ENCODE peak calls at places on chromosomes 2 and 18, in ten cellular contexts. One of them, this sample, is unnamed. For H3K4me1, the result is how much of the 10 kb centered on the place peaks cover.

GRCh38 chr2:141055526-141055925 is 1075.3 kb downstream of the LRP1B start:
- DNase-seq in BE2C: no peak
- DNase-seq in cardiac muscle cell: no peak
- DNase-seq in kidney: no peak
- DNase-seq in CD8-positive, alpha-beta T cell: no peak
- DNase-seq in H9: no peak
- DNase-seq in GM23338: no peak
- DNase-seq in hepatocyte: no peak
- DNase-seq in astrocyte: peak
- DNase-seq in body of pancreas: no peak
- DNase-seq in this sample: no peak

GRCh38 chr2:194166818-194167217 is 1490.2 kb upstream of the SLC39A10 start:
- DNase-seq in cardiac muscle cell: peak
- DNase-seq in CD8-positive, alpha-beta T cell: no peak
- DNase-seq in H9: no peak
- DNase-seq in GM23338: peak
- DNase-seq in hepatocyte: peak
- DNase-seq in BE2C: peak
- DNase-seq in body of pancreas: no peak
- DNase-seq in kidney: no peak
- DNase-seq in astrocyte: peak
- DNase-seq in this sample: peak

GRCh38 chr2:170162261-170162612 is 15.7 kb upstream of the MYO3B start:
- DNase-seq in body of pancreas: no peak
- DNase-seq in GM23338: no peak
- DNase-seq in H9: no peak
- DNase-seq in BE2C: no peak
- DNase-seq in kidney: no peak
- DNase-seq in cardiac muscle cell: no peak
- DNase-seq in CD8-positive, alpha-beta T cell: no peak
- DNase-seq in hepatocyte: no peak
- DNase-seq in astrocyte: peak
- DNase-seq in this sample: no peak

GRCh38 chr2:40209728-40210127 is 242.2 kb downstream of the SLC8A1 start:
- DNase-seq in kidney: no peak
- DNase-seq in body of pancreas: no peak
- DNase-seq in astrocyte: no peak
- DNase-seq in cardiac muscle cell: no peak
- DNase-seq in GM23338: no peak
- DNase-seq in H9: no peak
- DNase-seq in hepatocyte: no peak
- DNase-seq in BE2C: no peak
- DNase-seq in CD8-positive, alpha-beta T cell: no peak
- DNase-seq in this sample: no peak

GRCh38 chr2:55431982-55432627 is 12.4 kb upstream of the CCDC88A start:
- DNase-seq in BE2C: no peak
- DNase-seq in GM23338: peak
- DNase-seq in body of pancreas: no peak
- DNase-seq in astrocyte: peak
- DNase-seq in H9: no peak
- DNase-seq in CD8-positive, alpha-beta T cell: no peak
- DNase-seq in cardiac muscle cell: no peak
- DNase-seq in hepatocyte: peak
- DNase-seq in kidney: no peak
- DNase-seq in this sample: no peak

GRCh38 chr2:69305712-69306611 is 81.1 kb downstream of the GFPT1 start:
- DNase-seq in kidney: no peak
- DNase-seq in astrocyte: no peak
- DNase-seq in H9: peak
- DNase-seq in body of pancreas: no peak
- DNase-seq in hepatocyte: peak
- DNase-seq in cardiac muscle cell: no peak
- DNase-seq in BE2C: no peak
- DNase-seq in GM23338: peak
- DNase-seq in CD8-positive, alpha-beta T cell: no peak
- DNase-seq in this sample: no peak

GRCh38 chr18:3771121-3771971 is 321.4 kb downstream of the TGIF1 start:
- DNase-seq in cardiac muscle cell: peak
- DNase-seq in CD8-positive, alpha-beta T cell: peak
- DNase-seq in body of pancreas: peak
- DNase-seq in BE2C: peak
- DNase-seq in astrocyte: peak
- DNase-seq in kidney: peak
- DNase-seq in hepatocyte: peak
- DNase-seq in H9: peak
- DNase-seq in GM23338: peak
- DNase-seq in this sample: peak

GRCh38 chr2:16973586-16974274 is 308.1 kb upstream of the CYRIA start:
- DNase-seq in H9: no peak
- DNase-seq in GM23338: no peak
- DNase-seq in hepatocyte: no peak
- DNase-seq in kidney: no peak
- DNase-seq in CD8-positive, alpha-beta T cell: no peak
- DNase-seq in body of pancreas: no peak
- DNase-seq in BE2C: no peak
- DNase-seq in astrocyte: peak
- DNase-seq in cardiac muscle cell: no peak
- DNase-seq in this sample: no peak

GRCh38 chr18:79905389-79905911 is 46.0 kb downstream of the SLC66A2 start:
- DNase-seq in astrocyte: peak
- DNase-seq in kidney: peak
- DNase-seq in hepatocyte: no peak
- DNase-seq in GM23338: no peak
- DNase-seq in cardiac muscle cell: no peak
- DNase-seq in body of pancreas: no peak
- DNase-seq in BE2C: no peak
- DNase-seq in H9: peak
- DNase-seq in CD8-positive, alpha-beta T cell: no peak
- DNase-seq in this sample: no peak

GRCh38 chr2:64650257-64650656 is 3.5 kb downstream of the SERTAD2 start:
- DNase-seq in astrocyte: no peak
- DNase-seq in H9: no peak
- DNase-seq in cardiac muscle cell: no peak
- DNase-seq in CD8-positive, alpha-beta T cell: no peak
- DNase-seq in GM23338: no peak
- DNase-seq in kidney: no peak
- DNase-seq in body of pancreas: no peak
- DNase-seq in hepatocyte: no peak
- DNase-seq in BE2C: no peak
- DNase-seq in this sample: no peak

GRCh38 chr2:64650722-64651338 is 2.9 kb downstream of the SERTAD2 start:
- DNase-seq in body of pancreas: peak
- DNase-seq in GM23338: no peak
- DNase-seq in cardiac muscle cell: no peak
- DNase-seq in astrocyte: no peak
- DNase-seq in hepatocyte: peak
- DNase-seq in H9: no peak
- DNase-seq in BE2C: no peak
- DNase-seq in CD8-positive, alpha-beta T cell: no peak
- DNase-seq in kidney: no peak
- DNase-seq in this sample: peak

GRCh38 chr2:64653174-64654062 is at the start of gene SERTAD2:
- DNase-seq in body of pancreas: peak
- DNase-seq in kidney: peak
- DNase-seq in BE2C: peak
- DNase-seq in hepatocyte: peak
- DNase-seq in GM23338: peak
- DNase-seq in cardiac muscle cell: peak
- DNase-seq in astrocyte: peak
- DNase-seq in H9: peak
- DNase-seq in CD8-positive, alpha-beta T cell: peak
- DNase-seq in this sample: peak

GRCh38 chr2:64652231-64653173 is 1.2 kb downstream of the SERTAD2 start:
- DNase-seq in CD8-positive, alpha-beta T cell: no peak
- DNase-seq in BE2C: no peak
- DNase-seq in kidney: no peak
- DNase-seq in hepatocyte: peak
- DNase-seq in body of pancreas: peak
- DNase-seq in H9: no peak
- DNase-seq in astrocyte: peak
- DNase-seq in GM23338: peak
- DNase-seq in cardiac muscle cell: peak
- DNase-seq in this sample: peak

DNA sequence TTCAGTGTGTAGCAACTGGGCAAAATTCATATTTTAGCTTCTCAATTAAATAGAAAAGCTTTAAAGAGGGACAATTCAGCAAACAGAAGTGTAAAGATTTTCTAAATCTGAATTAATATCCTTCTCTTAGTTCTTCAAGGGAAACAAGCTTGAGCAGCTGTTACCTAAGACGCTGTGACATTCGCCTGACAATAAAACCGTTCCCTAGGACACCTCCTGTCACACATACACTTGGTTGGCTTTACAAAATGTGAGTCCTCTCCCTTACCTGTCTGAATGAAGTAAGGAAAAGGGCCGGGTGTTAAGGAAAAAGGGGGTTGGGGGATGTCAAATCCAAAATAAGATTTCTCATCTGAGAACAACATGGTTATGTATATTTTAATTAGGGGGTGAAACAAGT is 2.1 kb downstream of the SERTAD2 start:
- DNase-seq in GM23338: no peak
- DNase-seq in hepatocyte: peak
- DNase-seq in body of pancreas: no peak
- DNase-seq in H9: no peak
- DNase-seq in cardiac muscle cell: no peak
- DNase-seq in CD8-positive, alpha-beta T cell: no peak
- DNase-seq in BE2C: no peak
- DNase-seq in astrocyte: no peak
- DNase-seq in kidney: no peak
- DNase-seq in this sample: no peak
- H3K4me1 ChIP-seq in GM23338: under half
- H3K4me1 ChIP-seq in hepatocyte: half or more
- H3K4me1 ChIP-seq in body of pancreas: half or more
- H3K4me1 ChIP-seq in H9: under half
- H3K4me1 ChIP-seq in cardiac muscle cell: half or more
- H3K4me1 ChIP-seq in CD8-positive, alpha-beta T cell: half or more
- H3K4me1 ChIP-seq in BE2C: under half
- H3K4me1 ChIP-seq in astrocyte: under half
- H3K4me1 ChIP-seq in kidney: under half
- H3K4me1 ChIP-seq in this sample: half or more

DNA sequence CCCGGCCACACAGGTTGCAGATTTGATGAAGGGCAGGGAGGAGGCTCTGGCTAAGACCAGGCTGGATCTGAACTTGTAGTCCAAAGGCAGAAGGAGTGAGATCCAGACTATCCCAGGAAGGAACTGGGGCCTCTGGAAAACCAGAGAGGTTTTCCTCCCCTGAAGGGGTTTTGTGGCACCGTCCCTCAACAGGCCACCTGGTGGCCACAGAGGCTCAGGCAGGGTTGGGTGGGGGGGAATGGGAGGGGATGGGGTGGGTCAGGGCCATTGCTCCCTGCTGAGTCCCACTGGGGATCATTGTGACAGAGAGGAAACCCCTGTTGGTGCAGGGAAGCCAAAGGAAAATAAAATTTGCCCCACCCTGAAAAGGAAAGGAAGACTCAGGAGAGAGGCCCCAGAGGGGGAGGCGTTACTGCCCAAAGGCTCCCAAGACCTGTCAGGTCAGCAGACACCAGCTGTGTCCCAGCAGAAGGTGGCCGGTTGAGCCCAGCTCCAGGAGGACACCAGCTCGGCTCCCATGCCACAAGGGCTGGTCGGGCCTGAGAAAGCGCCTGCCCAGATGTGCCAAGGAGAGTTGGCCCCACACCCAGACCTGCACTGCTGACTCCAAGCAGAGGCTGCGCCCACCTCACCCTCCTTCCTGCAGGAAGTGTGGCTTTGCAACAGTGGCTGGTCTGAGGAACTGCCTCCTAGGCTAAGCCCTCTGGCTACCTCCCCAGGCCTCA is 37.3 kb upstream of the PTMA start:
- DNase-seq in body of pancreas: no peak
- DNase-seq in H9: peak
- DNase-seq in astrocyte: no peak
- DNase-seq in cardiac muscle cell: peak
- DNase-seq in CD8-positive, alpha-beta T cell: no peak
- DNase-seq in BE2C: no peak
- DNase-seq in hepatocyte: peak
- DNase-seq in kidney: peak
- DNase-seq in GM23338: peak
- DNase-seq in this sample: no peak
- TF ChIP-seq CTCF in body of pancreas: no peak
- TF ChIP-seq CTCF in H9: peak
- TF ChIP-seq CTCF in astrocyte: no peak
- TF ChIP-seq CTCF in cardiac muscle cell: peak
- TF ChIP-seq CTCF in CD8-positive, alpha-beta T cell: peak
- TF ChIP-seq CTCF in BE2C: peak
- TF ChIP-seq CTCF in hepatocyte: peak
- TF ChIP-seq CTCF in kidney: no peak
- TF ChIP-seq CTCF in GM23338: no peak
- TF ChIP-seq CTCF in this sample: peak

GRCh38 chr2:38173690-38174089 is 97.7 kb upstream of the CYP1B1 start:
- DNase-seq in CD8-positive, alpha-beta T cell: no peak
- DNase-seq in kidney: no peak
- DNase-seq in astrocyte: no peak
- DNase-seq in cardiac muscle cell: no peak
- DNase-seq in H9: no peak
- DNase-seq in body of pancreas: no peak
- DNase-seq in hepatocyte: no peak
- DNase-seq in GM23338: no peak
- DNase-seq in BE2C: no peak
- DNase-seq in this sample: no peak

GRCh38 chr2:38171208-38171858 is 95.4 kb upstream of the CYP1B1 start:
- DNase-seq in CD8-positive, alpha-beta T cell: no peak
- DNase-seq in astrocyte: no peak
- DNase-seq in kidney: no peak
- DNase-seq in H9: no peak
- DNase-seq in BE2C: no peak
- DNase-seq in cardiac muscle cell: no peak
- DNase-seq in GM23338: no peak
- DNase-seq in hepatocyte: no peak
- DNase-seq in body of pancreas: no peak
- DNase-seq in this sample: no peak

GRCh38 chr2:38174646-38175096 is 98.7 kb upstream of the CYP1B1 start:
- DNase-seq in GM23338: no peak
- DNase-seq in kidney: no peak
- DNase-seq in astrocyte: peak
- DNase-seq in CD8-positive, alpha-beta T cell: no peak
- DNase-seq in BE2C: no peak
- DNase-seq in cardiac muscle cell: no peak
- DNase-seq in hepatocyte: peak
- DNase-seq in H9: no peak
- DNase-seq in body of pancreas: no peak
- DNase-seq in this sample: no peak

GRCh38 chr2:38176619-38177021 is 100.7 kb upstream of the CYP1B1 start:
- DNase-seq in BE2C: no peak
- DNase-seq in kidney: no peak
- DNase-seq in astrocyte: peak
- DNase-seq in hepatocyte: no peak
- DNase-seq in GM23338: no peak
- DNase-seq in CD8-positive, alpha-beta T cell: no peak
- DNase-seq in H9: no peak
- DNase-seq in cardiac muscle cell: no peak
- DNase-seq in body of pancreas: no peak
- DNase-seq in this sample: no peak

GRCh38 chr2:38174131-38174530 is 98.2 kb upstream of the CYP1B1 start:
- DNase-seq in astrocyte: no peak
- DNase-seq in GM23338: no peak
- DNase-seq in kidney: no peak
- DNase-seq in body of pancreas: no peak
- DNase-seq in CD8-positive, alpha-beta T cell: no peak
- DNase-seq in hepatocyte: no peak
- DNase-seq in H9: no peak
- DNase-seq in cardiac muscle cell: no peak
- DNase-seq in BE2C: no peak
- DNase-seq in this sample: no peak
- H3K4me1 ChIP-seq in astrocyte: under half
- H3K4me1 ChIP-seq in GM23338: under half
- H3K4me1 ChIP-seq in kidney: under half
- H3K4me1 ChIP-seq in body of pancreas: under half
- H3K4me1 ChIP-seq in CD8-positive, alpha-beta T cell: under half
- H3K4me1 ChIP-seq in hepatocyte: under half
- H3K4me1 ChIP-seq in H9: under half
- H3K4me1 ChIP-seq in cardiac muscle cell: under half
- H3K4me1 ChIP-seq in BE2C: under half
- H3K4me1 ChIP-seq in this sample: under half

GRCh38 chr2:64865831-64866146 is 123.4 kb upstream of the SLC1A4 start:
- DNase-seq in GM23338: peak
- DNase-seq in kidney: no peak
- DNase-seq in hepatocyte: no peak
- DNase-seq in cardiac muscle cell: no peak
- DNase-seq in H9: no peak
- DNase-seq in body of pancreas: no peak
- DNase-seq in astrocyte: no peak
- DNase-seq in BE2C: no peak
- DNase-seq in CD8-positive, alpha-beta T cell: no peak
- DNase-seq in this sample: no peak
- TF ChIP-seq CTCF in GM23338: no peak
- TF ChIP-seq CTCF in kidney: no peak
- TF ChIP-seq CTCF in hepatocyte: no peak
- TF ChIP-seq CTCF in cardiac muscle cell: no peak
- TF ChIP-seq CTCF in H9: no peak
- TF ChIP-seq CTCF in body of pancreas: no peak
- TF ChIP-seq CTCF in astrocyte: peak
- TF ChIP-seq CTCF in BE2C: no peak
- TF ChIP-seq CTCF in CD8-positive, alpha-beta T cell: peak
- TF ChIP-seq CTCF in this sample: no peak